ENCODE peak calls at places on chromosome 12, in five cellular contexts. One of them, this sample, is unnamed.

GRCh38 chr12:111037047-111037446 is 116.7 kb upstream of the MYL2 start:
- DNase-seq in WTC11: no peak
- DNase-seq in SK-MEL-5: no peak
- DNase-seq in COR-L47: no peak
- DNase-seq in NCI-H146: no peak
- DNase-seq in this sample: no peak

GRCh38 chr12:92039048-92039447 is 106.6 kb downstream of the BTG1 start:
- DNase-seq in WTC11: no peak
- DNase-seq in SK-MEL-5: peak
- DNase-seq in COR-L47: no peak
- DNase-seq in NCI-H146: peak
- DNase-seq in this sample: no peak

GRCh38 chr12:113727651-113728061 is 238.5 kb downstream of the RBM19 start:
- DNase-seq in WTC11: no peak
- DNase-seq in SK-MEL-5: no peak
- DNase-seq in COR-L47: no peak
- DNase-seq in NCI-H146: no peak
- DNase-seq in this sample: no peak

GRCh38 chr12:105079011-105079570 is 5.2 kb downstream of the ALDH1L2 start:
- DNase-seq in WTC11: no peak
- DNase-seq in SK-MEL-5: no peak
- DNase-seq in COR-L47: no peak
- DNase-seq in NCI-H146: peak
- DNase-seq in this sample: no peak

GRCh38 chr12:75389061-75389460 is 1.8 kb upstream of the GLIPR1L2 start:
- DNase-seq in WTC11: no peak
- DNase-seq in SK-MEL-5: no peak
- DNase-seq in COR-L47: peak
- DNase-seq in NCI-H146: peak
- DNase-seq in this sample: no peak

GRCh38 chr12:1680804-1681492 is 9.9 kb upstream of the ADIPOR2 start:
- DNase-seq in WTC11: no peak
- DNase-seq in SK-MEL-5: no peak
- DNase-seq in COR-L47: no peak
- DNase-seq in NCI-H146: no peak
- DNase-seq in this sample: no peak

GRCh38 chr12:52741378-52742195 is 35.6 kb downstream of the KRT76 start:
- DNase-seq in WTC11: peak
- DNase-seq in SK-MEL-5: peak
- DNase-seq in COR-L47: no peak
- DNase-seq in NCI-H146: no peak
- DNase-seq in this sample: no peak

GRCh38 chr12:93183940-93184663 is 193.6 kb upstream of the NUDT4 start:
- DNase-seq in WTC11: no peak
- DNase-seq in SK-MEL-5: no peak
- DNase-seq in COR-L47: no peak
- DNase-seq in NCI-H146: no peak
- DNase-seq in this sample: no peak

GRCh38 chr12:926641-927040 is 22.9 kb downstream of the RAD52 start:
- DNase-seq in WTC11: no peak
- DNase-seq in SK-MEL-5: no peak
- DNase-seq in COR-L47: no peak
- DNase-seq in NCI-H146: no peak
- DNase-seq in this sample: no peak

GRCh38 chr12:18430425-18431048 is 169.2 kb downstream of the PIK3C2G start:
- DNase-seq in WTC11: peak
- DNase-seq in SK-MEL-5: peak
- DNase-seq in COR-L47: peak
- DNase-seq in NCI-H146: peak
- DNase-seq in this sample: no peak

GRCh38 chr12:68131867-68132414 is 27.6 kb downstream of the IFNG start:
- DNase-seq in WTC11: no peak
- DNase-seq in SK-MEL-5: no peak
- DNase-seq in COR-L47: no peak
- DNase-seq in NCI-H146: no peak
- DNase-seq in this sample: no peak

GRCh38 chr12:121017966-121018491 is 1.7 kb upstream of the C12orf43 start:
- DNase-seq in WTC11: no peak
- DNase-seq in SK-MEL-5: no peak
- DNase-seq in COR-L47: no peak
- DNase-seq in NCI-H146: no peak
- DNase-seq in this sample: no peak

GRCh38 chr12:96445743-96446655 is 43.4 kb upstream of the CFAP54 start:
- DNase-seq in WTC11: no peak
- DNase-seq in SK-MEL-5: peak
- DNase-seq in COR-L47: no peak
- DNase-seq in NCI-H146: no peak
- DNase-seq in this sample: no peak

GRCh38 chr12:34108405-34108803 is 86.1 kb downstream of the ALG10 start:
- DNase-seq in WTC11: no peak
- DNase-seq in SK-MEL-5: no peak
- DNase-seq in COR-L47: no peak
- DNase-seq in NCI-H146: no peak
- DNase-seq in this sample: no peak

GRCh38 chr12:68414988-68415387 is 82.8 kb upstream of the MDM1 start:
- DNase-seq in WTC11: no peak
- DNase-seq in SK-MEL-5: no peak
- DNase-seq in COR-L47: no peak
- DNase-seq in NCI-H146: no peak
- DNase-seq in this sample: no peak